ENCODE peak calls at places on chromosomes 5 and 9, in four cellular contexts. Y is mucosa of descending colon, G is NCI-H1092, F is NCI-H1105. L is an unnamed sample.

GRCh38 chr5:33588654-33589372 is 148.0 kb downstream of the TARS1 start:
- DNase-seq in F (no peak), G (no peak), Y (no peak), L (no peak)

GRCh38 chr5:145345883-145346282 is 489.3 kb downstream of the PRELID2 start:
- DNase-seq in F (no peak), G (no peak), Y (no peak), L (no peak)

GRCh38 chr9:5951686-5952211 is 61.1 kb downstream of the MLANA start:
- DNase-seq in G (no peak), Y (no peak), F (no peak), L (no peak)

GRCh38 chr5:137619191-137619870 is 116.6 kb downstream of the KLHL3 start:
- DNase-seq in G (no peak), F (peak; percentile 64), Y (no peak), L (no peak)

GRCh38 chr5:56211298-56211865 is 21.7 kb downstream of the ANKRD55 start:
- DNase-seq in Y (no peak), G (no peak), F (no peak), L (peak; percentile 61)

GRCh38 chr5:101678494-101679193 is 617.4 kb downstream of the SLCO4C1 start:
- DNase-seq in G (peak; percentile 28), Y (no peak), F (peak; percentile 12), L (peak; percentile 61)

GRCh38 chr9:91978739-91979414 is 28.8 kb upstream of the ROR2 start:
- DNase-seq in G (no peak), F (no peak), Y (no peak), L (no peak)

GRCh38 chr9:37486616-37487544 is 1.1 kb downstream of the POLR1E start:
- DNase-seq in G (no peak), F (no peak), Y (no peak), L (no peak)

GRCh38 chr9:123893831-123894460 is 36.0 kb downstream of the DENND1A start:
- DNase-seq in Y (no peak), G (no peak), F (no peak), L (no peak)

GRCh38 chr5:128764910-128765309 is 200.4 kb upstream of the SLC27A6 start:
- DNase-seq in G (no peak), Y (no peak), F (no peak), L (no peak)

GRCh38 chr5:9069650-9070049 is 476.2 kb downstream of the SEMA5A start:
- DNase-seq in F (no peak), G (no peak), Y (no peak), L (no peak)

L was measured in right lobe of liver.